ENCODE peak calls at places on chromosomes 6 and 20, in four cellular contexts. Y is HCT116, L is HepG2, M is SK-N-SH. W is an unnamed sample.

GRCh38 chr6:111707773-111708172 is 102.1 kb upstream of the TRAF3IP2 start:
- DNase-seq in Y (no peak), L (no peak), M (no peak), W (no peak)

GRCh38 chr20:51382111-51382985 is 160.2 kb downstream of the NFATC2 start:
- DNase-seq in L (no peak), M (no peak), Y (no peak), W (no peak)

GRCh38 chr6:116238083-116238482 is 15.8 kb downstream of the TSPYL4 start:
- DNase-seq in M (no peak), L (no peak), Y (no peak), W (no peak)

GRCh38 chr6:169853196-169854082 is 102.0 kb downstream of the ERMARD start:
- DNase-seq in Y (no peak), M (no peak), L (no peak), W (no peak)

GRCh38 chr6:20790032-20790791 is 256.0 kb downstream of the CDKAL1 start:
- DNase-seq in L (no peak), Y (no peak), M (no peak), W (no peak)

GRCh38 chr20:33401922-33402369 is 627 bp upstream of the CDK5RAP1 start:
- DNase-seq in L (no peak), M (no peak), Y (no peak), W (peak)

GRCh38 chr6:75233097-75233615 is 10.4 kb downstream of the COX7A2 start:
- DNase-seq in M (no peak), Y (no peak), L (no peak), W (no peak)

GRCh38 chr6:73030257-73030656 is 195.0 kb downstream of the KHDC1L start:
- DNase-seq in Y (no peak), M (no peak), L (no peak), W (no peak)

GRCh38 chr6:86536121-86536520 is 401.2 kb upstream of the HTR1E start:
- DNase-seq in L (no peak), Y (no peak), M (no peak), W (no peak)

GRCh38 chr20:2261105-2261504 is 34.7 kb upstream of the TGM3 start:
- DNase-seq in M (no peak), L (peak), Y (no peak), W (no peak)

GRCh38 chr6:160031442-160031841 is 62.6 kb downstream of the IGF2R start:
- DNase-seq in Y (no peak), L (no peak), M (no peak), W (no peak)

GRCh38 chr6:108250240-108250866 is 10.5 kb downstream of the SNX3 start:
- DNase-seq in L (no peak), M (no peak), Y (peak), W (peak)

GRCh38 chr20:1150968-1151367 is 32.6 kb downstream of the PSMF1 start:
- DNase-seq in L (no peak), M (no peak), Y (no peak), W (no peak)

GRCh38 chr6:42007286-42007685 is 43.0 kb upstream of the TAF8 start:
- DNase-seq in M (no peak), L (no peak), Y (no peak), W (no peak)

GRCh38 chr6:14713966-14714631 is 531.8 kb upstream of the JARID2 start:
- DNase-seq in L (no peak), M (no peak), Y (no peak), W (no peak)

DNA sequence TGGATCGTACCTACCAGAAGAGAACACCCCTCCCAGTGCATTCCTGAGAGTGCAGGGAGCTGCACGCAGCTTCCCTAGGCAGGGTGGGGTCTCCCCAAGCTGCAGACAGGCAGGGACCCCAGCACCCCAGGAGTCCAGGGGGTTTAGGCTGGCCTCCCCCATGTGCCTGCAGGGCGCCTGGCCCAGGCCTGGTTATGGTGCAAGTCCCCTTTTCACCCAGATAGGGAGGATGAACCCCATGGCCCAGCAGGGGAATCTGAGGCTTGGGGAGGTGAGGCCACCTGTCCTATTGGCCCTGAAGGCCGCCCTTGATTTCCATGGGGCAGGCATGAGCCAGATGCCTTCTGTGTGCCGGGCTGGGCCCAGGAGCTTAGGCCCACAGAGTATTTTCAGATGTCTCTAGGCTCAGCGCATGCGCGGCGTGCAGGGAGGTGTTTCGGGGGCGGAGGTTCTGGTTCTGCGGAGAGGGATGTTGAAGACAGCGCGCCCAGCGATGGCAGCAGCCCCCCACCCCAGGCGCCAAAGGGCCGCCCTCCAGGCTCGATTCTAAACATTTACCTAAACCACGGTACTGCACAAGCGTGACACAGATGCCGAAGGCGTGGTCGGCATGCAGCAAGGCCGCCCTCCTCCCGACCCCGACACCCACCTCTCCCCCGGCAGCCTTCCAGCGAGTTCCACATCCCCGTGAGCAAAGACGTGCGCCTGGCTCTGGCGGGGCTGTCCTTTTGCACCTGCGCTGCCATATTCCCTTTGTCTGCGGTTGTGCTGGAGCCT is 29.3 kb downstream of the COL20A1 start:
- DNase-seq in M (no peak), Y (no peak), L (no peak), W (peak)
- TF ChIP-seq ELF1 in M (no peak), Y (no peak), L (no peak), W (no peak)

DNA sequence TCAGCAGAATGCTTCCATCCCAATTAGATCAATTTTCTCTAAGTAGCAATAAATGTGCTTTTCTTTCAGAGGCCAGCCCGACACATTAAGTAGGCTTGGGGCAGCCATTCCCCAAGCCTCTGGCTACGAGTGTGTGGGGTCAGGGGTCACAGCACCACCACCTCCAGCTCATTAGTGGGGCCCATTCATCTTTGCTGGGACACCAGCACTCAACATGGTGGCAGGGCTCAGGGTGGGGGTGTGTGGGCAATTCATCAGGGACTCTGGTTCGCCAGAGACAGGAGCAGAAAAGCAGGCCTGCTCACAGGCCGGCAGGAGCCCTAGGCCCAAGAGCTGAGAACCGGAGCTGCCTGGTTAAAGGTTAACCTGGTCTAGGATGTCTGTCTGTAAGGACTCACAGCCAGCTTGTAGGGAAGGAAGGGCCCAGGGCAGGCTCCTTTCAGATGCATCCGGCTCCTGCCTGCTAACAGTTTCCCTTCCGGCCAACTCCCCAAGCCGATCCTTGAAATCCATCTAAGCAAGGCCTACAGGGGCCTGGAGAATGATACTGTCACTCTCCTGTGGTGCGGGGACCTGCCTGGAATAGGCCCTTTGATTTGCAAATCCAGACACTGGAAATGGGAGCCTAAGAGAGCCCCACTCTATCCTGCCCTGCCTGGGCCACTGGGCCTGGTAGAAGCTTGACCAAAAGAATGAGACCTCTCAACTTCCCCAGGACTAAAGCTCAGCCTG is 159.0 kb upstream of the TOP1 start:
- DNase-seq in L (no peak), M (no peak), Y (no peak), W (no peak)
- TF ChIP-seq ELF1 in L (no peak), M (no peak), Y (no peak), W (no peak)

DNA sequence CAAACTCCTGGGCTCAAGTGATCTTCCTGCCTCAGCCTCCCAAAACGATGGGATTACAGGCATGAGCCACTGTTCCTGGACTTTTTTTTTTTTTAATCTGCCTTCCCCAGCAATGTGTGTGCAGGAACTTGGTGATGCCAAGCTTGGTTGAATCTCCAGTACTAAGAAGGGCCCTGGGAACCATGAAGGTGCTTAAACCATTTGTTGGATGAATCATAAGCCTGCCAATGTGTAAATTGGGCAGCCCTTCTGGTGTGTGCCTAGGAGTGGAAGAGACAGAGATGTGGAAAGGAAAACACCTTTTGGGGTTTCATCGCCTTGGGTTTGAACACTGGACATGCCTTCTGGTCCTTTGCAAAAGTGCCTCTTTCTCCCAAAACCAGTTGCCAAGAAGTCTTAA is 7.1 kb upstream of the SPO11 start:
- DNase-seq in M (no peak), Y (no peak), L (no peak), W (no peak)
- TF ChIP-seq ELF1 in M (no peak), Y (no peak), L (no peak), W (no peak)

GRCh38 chr20:25340380-25340779 is 50.3 kb downstream of the ABHD12 start:
- DNase-seq in L (no peak), M (no peak), Y (no peak), W (no peak)
- TF ChIP-seq ELF1 in L (no peak), M (no peak), Y (no peak), W (no peak)

GRCh38 chr20:62978559-62978938 is 26.0 kb downstream of the SLC17A9 start:
- DNase-seq in M (no peak), Y (no peak), L (no peak), W (no peak)
- TF ChIP-seq ELF1 in M (no peak), Y (no peak), L (no peak), W (no peak)

DNA sequence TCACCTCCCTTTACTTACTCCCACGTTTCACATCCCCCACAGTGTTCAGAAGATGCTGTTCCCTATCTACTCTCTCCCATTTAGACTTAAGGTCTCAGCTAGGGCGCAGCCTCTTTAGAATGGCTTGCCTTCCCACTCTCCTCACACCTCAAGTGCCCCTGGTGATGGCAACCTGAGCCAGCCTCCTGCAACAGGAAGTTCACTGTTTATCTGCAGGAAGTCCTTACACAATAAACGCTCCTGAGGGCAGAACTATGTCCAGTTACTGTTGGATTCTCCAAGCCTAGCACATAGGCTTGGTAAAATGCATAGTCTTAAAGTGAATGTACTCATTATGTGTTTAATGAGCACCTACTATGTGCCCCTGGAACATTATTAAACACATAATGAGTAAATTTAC is 21.9 kb upstream of the RAB22A start:
- DNase-seq in L (no peak), M (no peak), Y (no peak), W (no peak)
- TF ChIP-seq ELF1 in L (no peak), M (no peak), Y (no peak), W (no peak)

GRCh38 chr6:88376197-88376596 is 210.1 kb upstream of the CNR1 start:
- DNase-seq in L (no peak), Y (no peak), M (no peak), W (no peak)

GRCh38 chr6:88378639-88379038 is 212.5 kb upstream of the CNR1 start:
- DNase-seq in M (no peak), Y (no peak), L (no peak), W (peak)

GRCh38 chr6:88380083-88380482 is 213.9 kb upstream of the CNR1 start:
- DNase-seq in M (peak), L (no peak), Y (no peak), W (no peak)

GRCh38 chr6:88376759-88377387 is 210.7 kb upstream of the CNR1 start:
- DNase-seq in M (no peak), Y (no peak), L (no peak), W (no peak)

DNA sequence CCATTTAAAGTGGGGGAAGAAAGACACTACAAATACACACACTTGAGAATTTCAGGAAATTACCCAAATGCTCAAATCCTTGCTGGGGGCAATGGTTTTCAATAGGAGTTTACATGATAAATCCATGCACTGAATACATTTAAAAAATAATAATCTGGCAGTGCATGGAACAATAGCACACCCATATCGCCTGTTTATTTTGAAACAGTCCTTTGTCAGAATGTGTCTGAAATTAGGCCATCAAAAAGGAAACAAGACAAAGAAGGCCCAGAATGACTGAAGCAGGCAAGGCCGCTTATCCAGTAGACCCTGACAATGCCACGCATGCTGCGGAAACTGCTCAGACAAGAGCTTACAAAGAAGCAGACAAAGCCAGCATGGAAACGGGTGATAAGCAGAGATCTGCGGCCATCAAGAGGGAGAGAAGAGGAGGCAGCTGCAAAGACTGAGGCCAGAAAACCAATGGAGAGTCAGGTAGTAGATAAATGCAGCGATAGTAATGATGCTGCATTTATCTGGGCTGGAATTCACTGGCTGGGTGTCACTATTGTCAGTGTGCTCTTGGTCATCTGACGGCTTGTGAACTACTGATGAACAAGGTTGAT is 211.9 kb upstream of the CNR1 start:
- DNase-seq in M (no peak), Y (no peak), L (no peak), W (peak)
- TF ChIP-seq ELF1 in M (no peak), Y (no peak), L (no peak), W (no peak)

W was measured in K562.